ENCODE peak calls at places on chromosomes 13 and 19, in four cellular contexts. X is A549, Q is IMR-90, H is GM12878. F is an unnamed sample.

GRCh38 chr19:54928299-54928698 is 19.0 kb downstream of the NLRP7 start:
- DNase-seq in Q (no peak), X (peak), H (no peak), F (no peak)

GRCh38 chr19:19527371-19527656 is 1.4 kb upstream of the YJEFN3 start:
- DNase-seq in X (no peak), Q (no peak), H (no peak), F (no peak)

GRCh38 chr19:10707440-10707839 is 6.2 kb downstream of the QTRT1 start:
- DNase-seq in H (no peak), Q (no peak), X (no peak), F (no peak)

GRCh38 chr13:41456768-41457588 is at the start of gene RGCC:
- DNase-seq in H (no peak), X (peak), Q (peak), F (peak)

GRCh38 chr19:31139871-31140505 is 209.2 kb downstream of the TSHZ3 start:
- DNase-seq in H (no peak), Q (peak), X (peak), F (no peak)

GRCh38 chr13:94249512-94249911 is 230.0 kb downstream of the DCT start:
- DNase-seq in Q (peak), H (no peak), X (no peak), F (no peak)

GRCh38 chr19:38658462-38659306 is 11.2 kb downstream of the ACTN4 start:
- DNase-seq in H (no peak), X (peak), Q (peak), F (no peak)

GRCh38 chr13:46388308-46388707 is 1.3 kb upstream of the RUBCNL start:
- DNase-seq in Q (no peak), H (no peak), X (no peak), F (no peak)

GRCh38 chr19:4988770-4989251 is 19.9 kb downstream of the KDM4B start:
- DNase-seq in X (no peak), H (no peak), Q (peak), F (no peak)

GRCh38 chr19:10068205-10068604 is 17.9 kb upstream of the SHFL start:
- DNase-seq in Q (no peak), H (no peak), X (no peak), F (no peak)

GRCh38 chr19:33344210-33344609 is 29.3 kb upstream of the CEBPG start:
- DNase-seq in X (no peak), H (no peak), Q (no peak), F (no peak)

GRCh38 chr19:49741210-49741844 is 21.8 kb downstream of the TSKS start:
- DNase-seq in H (no peak), X (no peak), Q (peak), F (no peak)

GRCh38 chr19:58434217-58434616 is 5.7 kb downstream of the ZNF132 start:
- DNase-seq in X (peak), Q (peak), H (no peak), F (no peak)

GRCh38 chr19:4732680-4733114 is 9.1 kb upstream of the DPP9 start:
- DNase-seq in Q (peak), H (no peak), X (peak), F (peak)

GRCh38 chr19:10706990-10707389 is 5.8 kb downstream of the QTRT1 start:
- DNase-seq in H (no peak), X (no peak), Q (peak), F (no peak)

GRCh38 chr13:110379358-110379757 is 72.3 kb downstream of the COL4A2 start:
- DNase-seq in Q (no peak), X (no peak), H (no peak), F (no peak)

GRCh38 chr19:3358919-3359849 is 7.2 kb upstream of the NFIC start:
- DNase-seq in H (no peak), X (no peak), Q (peak), F (peak)

GRCh38 chr13:27658569-27658968 is 36.9 kb downstream of the POLR1D start:
- DNase-seq in Q (peak), X (no peak), H (no peak), F (no peak)

GRCh38 chr19:10452726-10453620 is 32.6 kb downstream of the PDE4A start:
- DNase-seq in Q (no peak), H (no peak), X (no peak), F (peak)

GRCh38 chr19:50893047-50893737 is 18.0 kb downstream of the KLK4 start:
- DNase-seq in H (no peak), Q (no peak), X (peak), F (peak)

GRCh38 chr19:45251452-45252354 is 632 bp downstream of the MARK4 start:
- DNase-seq in H (no peak), X (no peak), Q (no peak), F (peak)

GRCh38 chr13:66927562-66927961 is 302.6 kb downstream of the PCDH9 start:
- DNase-seq in Q (no peak), H (no peak), X (no peak), F (no peak)

GRCh38 chr19:8552810-8553209 is 24.4 kb downstream of the MYO1F start:
- DNase-seq in H (no peak), X (peak), Q (peak), F (peak)

GRCh38 chr19:51783373-51783772 is 11.6 kb upstream of the FPR3 start:
- DNase-seq in X (peak), H (no peak), Q (no peak), F (no peak)

GRCh38 chr13:52862358-52863206 is 14.1 kb upstream of the PCDH8 start:
- DNase-seq in H (no peak), Q (no peak), X (peak), F (peak)

GRCh38 chr13:29830000-29830399 is 20.4 kb downstream of the UBL3 start:
- DNase-seq in Q (no peak), H (no peak), X (no peak), F (no peak)

GRCh38 chr13:105979586-105979985 is 555.9 kb downstream of the EFNB2 start:
- DNase-seq in H (no peak), Q (no peak), X (peak), F (no peak)

GRCh38 chr19:48842744-48843162 is 6.5 kb upstream of the HSD17B14 start:
- DNase-seq in H (no peak), X (peak), Q (peak), F (peak)

GRCh38 chr13:113207890-113208423 is 512 bp downstream of the PCID2 start:
- DNase-seq in Q (peak), X (peak), H (no peak), F (no peak)

GRCh38 chr13:48501705-48502104 is 31.2 kb downstream of the RCBTB2 start:
- DNase-seq in X (no peak), H (no peak), Q (peak), F (no peak)

GRCh38 chr13:50910483-50910805 is 853 bp downstream of the RNASEH2B start:
- DNase-seq in H (no peak), X (peak), Q (peak), F (no peak)

GRCh38 chr19:19461671-19462622 is 53.4 kb downstream of the TSSK6 start:
- DNase-seq in X (no peak), H (no peak), Q (no peak), F (peak)

GRCh38 chr19:16273005-16273404 is 51.6 kb upstream of the KLF2 start:
- DNase-seq in H (no peak), X (no peak), Q (no peak), F (no peak)
- TF ChIP-seq ELK1 in H (no peak), X (no peak), Q (no peak), F (no peak)

DNA sequence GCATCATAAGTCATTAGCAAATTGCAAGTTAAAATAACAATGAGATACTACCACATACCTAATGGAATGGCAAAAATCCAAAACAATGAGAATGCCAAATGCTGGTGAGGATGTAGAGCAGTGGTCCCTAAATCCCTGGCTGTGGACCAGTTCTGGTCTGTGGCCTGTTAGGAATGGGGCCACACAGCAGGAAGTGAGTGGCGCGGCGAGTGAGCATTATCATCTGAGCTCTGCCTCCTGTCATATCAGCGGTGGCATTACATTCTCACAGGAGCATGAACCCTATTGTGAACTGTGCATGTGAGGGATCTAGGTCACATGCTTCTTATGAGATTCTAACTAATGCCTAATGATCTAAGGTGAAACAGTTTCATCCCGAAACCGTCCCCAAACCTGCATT is 1694.4 kb downstream of the EFNB2 start:
- DNase-seq in Q (no peak), H (no peak), X (no peak), F (no peak)
- TF ChIP-seq RAD21 in Q (no peak), H (no peak), X (no peak), F (no peak)

DNA sequence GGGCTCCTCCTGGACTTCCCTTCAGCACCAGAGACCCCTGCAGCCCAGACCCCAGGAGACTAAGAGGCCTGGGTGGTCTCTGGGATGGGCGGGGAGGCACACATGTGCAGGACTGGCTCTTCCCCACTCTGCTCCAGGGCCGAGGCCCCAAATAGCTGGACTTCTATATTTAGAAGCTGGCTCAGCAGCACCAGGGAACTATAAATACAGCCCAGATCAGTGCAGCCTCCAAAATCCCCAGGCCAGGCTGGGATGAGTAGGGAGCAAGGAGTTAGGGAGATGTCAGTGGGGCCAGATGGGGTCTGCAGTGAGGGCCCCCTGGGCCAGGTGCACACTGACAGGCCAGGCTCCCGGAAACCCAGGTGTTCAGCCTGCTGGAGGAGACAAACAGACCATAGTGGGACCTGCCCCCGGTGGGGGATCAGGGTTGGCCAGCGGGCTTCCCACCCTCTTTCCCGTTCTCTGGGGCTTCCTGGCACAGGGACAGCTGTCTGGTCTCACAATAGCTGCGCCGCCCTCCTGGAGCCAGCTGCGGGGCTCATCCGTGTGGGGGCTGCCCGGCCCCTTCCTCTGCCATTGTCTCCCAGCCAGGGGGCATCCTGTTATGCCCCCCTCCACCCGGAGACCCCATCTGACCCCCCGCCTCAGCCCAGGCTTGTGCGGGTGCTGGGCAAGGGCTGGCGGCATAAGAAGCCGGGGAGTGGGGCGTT is 5.5 kb upstream of the ADGRE5 start:
- DNase-seq in H (no peak), Q (peak), X (no peak), F (no peak)
- TF ChIP-seq ELK1 in H (no peak), Q (no peak), X (no peak), F (no peak)

GRCh38 chr13:95553271-95553588 is 710 bp downstream of the CLDN10 start:
- DNase-seq in X (no peak), H (no peak), Q (no peak), F (no peak)

GRCh38 chr13:95556981-95557380 is 4.5 kb downstream of the CLDN10 start:
- DNase-seq in X (no peak), H (no peak), Q (no peak), F (no peak)

GRCh38 chr13:95552208-95552538 is 347 bp upstream of the CLDN10 start:
- DNase-seq in Q (no peak), X (no peak), H (no peak), F (no peak)

GRCh38 chr13:95553614-95554385 is 1.3 kb downstream of the CLDN10 start:
- DNase-seq in Q (no peak), X (no peak), H (no peak), F (no peak)

DNA sequence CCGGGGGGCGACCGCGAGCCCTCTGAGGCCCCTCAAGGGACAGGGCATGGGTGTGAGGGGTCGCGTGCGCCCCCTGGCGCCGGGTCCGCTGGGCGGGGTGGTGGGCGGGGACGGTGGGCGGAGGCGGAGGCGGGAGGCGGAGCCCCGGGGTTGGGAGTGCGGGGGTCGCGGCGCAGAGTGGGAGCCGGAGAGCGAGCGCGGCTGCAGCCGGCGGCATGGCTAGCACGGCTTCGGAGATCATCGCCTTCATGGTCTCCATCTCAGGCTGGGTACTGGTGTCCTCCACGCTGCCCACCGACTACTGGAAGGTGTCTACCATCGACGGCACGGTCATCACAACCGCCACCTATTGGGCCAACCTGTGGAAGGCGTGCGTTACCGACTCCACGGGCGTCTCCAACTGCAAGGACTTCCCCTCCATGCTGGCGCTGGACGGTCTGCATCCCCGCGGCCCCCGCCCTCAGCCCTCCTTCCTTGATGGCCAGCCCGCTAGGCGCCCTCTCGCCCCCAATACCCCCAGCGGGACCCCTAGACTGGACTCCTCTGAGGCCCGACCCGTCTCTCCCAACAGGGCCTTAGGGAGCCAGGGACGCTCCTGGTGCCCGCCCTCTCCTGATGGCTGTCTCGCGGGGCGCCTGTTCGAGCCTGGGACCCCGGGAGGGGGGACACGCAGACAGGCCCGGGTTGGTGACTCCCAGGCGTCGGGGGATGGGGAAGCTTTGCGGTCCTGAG is at the start of gene CLDN10:
- DNase-seq in H (no peak), X (peak), Q (no peak), F (no peak)
- TF ChIP-seq RAD21 in H (no peak), X (no peak), Q (no peak), F (no peak)

GRCh38 chr13:25300861-25301346 is 521 bp upstream of the NUP58 start:
- DNase-seq in X (no peak), H (no peak), Q (no peak), F (no peak)
- TF ChIP-seq ELK1 in X (no peak), H (no peak), Q (no peak), F (no peak)

GRCh38 chr19:56976300-56976699 is 135.8 kb upstream of the PEG3 start:
- DNase-seq in H (no peak), X (no peak), Q (no peak), F (no peak)

GRCh38 chr19:56976995-56977906 is 136.7 kb upstream of the PEG3 start:
- DNase-seq in X (no peak), H (no peak), Q (no peak), F (no peak)

GRCh38 chr19:56972291-56972914 is 131.9 kb upstream of the PEG3 start:
- DNase-seq in H (no peak), X (no peak), Q (no peak), F (no peak)

GRCh38 chr19:56973713-56974553 is 133.4 kb upstream of the PEG3 start:
- DNase-seq in H (no peak), X (no peak), Q (no peak), F (no peak)

DNA sequence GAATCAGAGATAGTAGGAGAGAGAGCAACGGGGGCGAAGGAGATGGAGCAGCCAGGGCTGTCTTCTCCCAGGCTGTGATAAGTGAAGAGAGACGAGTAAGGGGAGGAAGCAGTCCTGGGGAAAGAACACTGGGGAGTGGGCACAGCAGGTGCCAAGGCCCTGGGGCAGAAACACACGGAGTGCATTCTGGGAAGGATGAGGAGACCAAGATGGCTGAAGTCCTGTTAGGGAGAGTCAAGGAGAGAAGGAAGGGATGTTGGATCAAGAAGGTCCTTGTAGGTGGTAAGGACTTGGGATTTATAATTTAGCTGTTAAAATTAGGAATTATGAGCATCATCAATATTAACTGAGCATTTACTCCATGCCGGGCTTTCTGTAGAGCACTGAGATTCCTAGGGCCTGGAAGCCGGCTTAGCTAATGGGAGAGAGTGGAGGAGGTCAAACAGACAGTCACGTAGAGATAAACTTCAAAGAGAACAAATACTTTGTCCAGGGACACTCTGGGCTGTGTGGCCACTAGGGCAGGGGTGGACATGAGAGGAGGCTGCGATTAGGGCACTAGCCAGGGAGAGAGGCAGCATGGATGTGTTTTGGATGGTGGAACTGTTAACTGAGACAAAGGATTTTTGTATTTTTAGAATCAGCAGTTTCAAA is 134.2 kb upstream of the PEG3 start:
- DNase-seq in Q (no peak), X (no peak), H (no peak), F (no peak)
- TF ChIP-seq RAD21 in Q (no peak), X (no peak), H (no peak), F (no peak)

F was measured in K562.